ENCODE peak calls at places on chromosomes 11 and 22, in four cellular contexts. A is upper lobe of right lung; D is iPS DF 6.9; F is stimulated activated naive CD4-positive, alpha-beta T cell. B is an unnamed sample.

GRCh38 chr11:9739108-9739507 is 75.2 kb downstream of the SWAP70 start:
- DNase-seq in F (no peak), A (no peak), D (no peak), B (no peak)

GRCh38 chr11:10050561-10050960 is 243.5 kb downstream of the SBF2 start:
- DNase-seq in F (no peak), D (no peak), A (no peak), B (no peak)

GRCh38 chr22:41833369-41834004 is 582 bp downstream of the SREBF2 start:
- DNase-seq in F (peak; percentile 32), D (no peak), A (peak; percentile 81), B (peak; percentile 13)

GRCh38 chr11:30991376-30991775 is 378.2 kb downstream of the DCDC1 start:
- DNase-seq in A (no peak), D (no peak), F (no peak), B (no peak)

GRCh38 chr11:69102732-69103615 is 52.8 kb upstream of the SMIM38 start:
- DNase-seq in F (no peak), A (no peak), D (no peak), B (no peak)

GRCh38 chr11:121446752-121447156 is 5.4 kb upstream of the SORL1 start:
- DNase-seq in F (no peak), D (no peak), A (no peak), B (no peak)

GRCh38 chr22:31277741-31278642 is 14.3 kb downstream of the PIK3IP1 start:
- DNase-seq in A (no peak), F (no peak), D (no peak), B (no peak)

GRCh38 chr22:49825944-49826602 is 1.6 kb downstream of the BRD1 start:
- DNase-seq in D (no peak), A (no peak), F (peak; percentile 29), B (peak; percentile 70)

GRCh38 chr11:10651579-10652361 is 41.8 kb downstream of the IRAG1 start:
- DNase-seq in A (peak; percentile 69), F (no peak), D (no peak), B (no peak)

GRCh38 chr11:111167666-111168065 is 77.9 kb upstream of the POU2AF2 start:
- DNase-seq in A (no peak), D (no peak), F (no peak), B (no peak)

GRCh38 chr22:41052661-41053490 is 39.5 kb upstream of the EP300 start:
- DNase-seq in F (no peak), A (no peak), D (no peak), B (no peak)

GRCh38 chr11:34198523-34198922 is 93.1 kb downstream of the NAT10 start:
- DNase-seq in F (no peak), A (no peak), D (no peak), B (no peak)

GRCh38 chr22:30664798-30665197 is 2.9 kb downstream of the DUSP18 start:
- DNase-seq in F (no peak), A (no peak), D (no peak), B (no peak)

GRCh38 chr11:3130269-3131071 is 34.6 kb downstream of the OSBPL5 start:
- DNase-seq in D (no peak), F (no peak), A (peak; percentile 57), B (no peak)

GRCh38 chr11:112623057-112623456 is 338.2 kb upstream of the NCAM1 start:
- DNase-seq in A (no peak), D (no peak), F (no peak), B (no peak)

GRCh38 chr11:11422291-11423128 is 69.5 kb upstream of the CSNK2A3 start:
- DNase-seq in A (no peak), D (no peak), F (no peak), B (no peak)

GRCh38 chr11:17719028-17719939 is at the start of gene MYOD1:
- DNase-seq in F (no peak), A (no peak), D (no peak), B (no peak)

GRCh38 chr11:7098235-7098832 is 9.5 kb downstream of the RBMXL2 start:
- DNase-seq in D (peak; percentile 52), A (no peak), F (no peak), B (no peak)

GRCh38 chr11:72091292-72091691 is 10.6 kb downstream of the LRRC51 start:
- DNase-seq in A (peak; percentile 74), D (no peak), F (peak; percentile 70), B (peak; percentile 50)

GRCh38 chr22:49737101-49737551 is 90.5 kb downstream of the BRD1 start:
- DNase-seq in D (no peak), F (no peak), A (peak; percentile 51), B (no peak)

GRCh38 chr22:48443680-48444079 is 1384.0 kb downstream of the BRD1 start:
- DNase-seq in F (no peak), A (no peak), D (no peak), B (no peak)

B was measured in T-cell.